ENCODE peak calls at places on chromosomes 4 and X, in four cellular contexts. V, N, R and U are unnamed samples.
A peak's percentile ranks its signal among the peaks of the same experiment; 100 is the strongest.

GRCh38 chr4:11259837-11260236 is 168.9 kb downstream of the HS3ST1 start:
- DNase-seq in V (no peak), R (no peak), N (no peak), U (no peak)

GRCh38 chrX:39484669-39485068 is 613.1 kb downstream of the BCOR start:
- DNase-seq in N (no peak), R (no peak), V (no peak), U (no peak)

GRCh38 chrX:42992199-42992943 is 214.4 kb upstream of the PPP1R2C start:
- DNase-seq in R (no peak), N (no peak), V (no peak), U (no peak)

GRCh38 chrX:34487364-34487763 is 169.7 kb downstream of the TMEM47 start:
- DNase-seq in R (no peak), N (no peak), V (no peak), U (no peak)

GRCh38 chrX:101190736-101191135 is 28.9 kb upstream of the DRP2 start:
- DNase-seq in V (no peak), R (no peak), N (no peak), U (no peak)

GRCh38 chr4:57426779-57427395 is 316.7 kb upstream of the IGFBP7 start:
- DNase-seq in R (peak; percentile 45), N (peak; percentile 44), V (peak; percentile 35), U (peak; percentile 64)

GRCh38 chr4:42906906-42907774 is 14.6 kb downstream of the GRXCR1 start:
- DNase-seq in R (peak; percentile 35), N (no peak), V (no peak), U (no peak)

GRCh38 chr4:152352645-152353116 is 183.2 kb downstream of the FBXW7 start:
- DNase-seq in R (peak; percentile 29), V (peak; percentile 8), N (peak; percentile 4), U (peak; percentile 46)

GRCh38 chrX:23118163-23118562 is 118.4 kb downstream of the DDX53 start:
- DNase-seq in N (no peak), R (no peak), V (no peak), U (no peak)

GRCh38 chrX:102899940-102900916 is 36.8 kb upstream of the RAB40AL start:
- DNase-seq in N (peak; percentile 10), V (peak; percentile 6), R (peak; percentile 63), U (peak; percentile 86)

GRCh38 chr4:123072060-123072459 is 149.7 kb upstream of the NUDT6 start:
- DNase-seq in N (no peak), V (no peak), R (no peak), U (no peak)

GRCh38 chr4:84814100-84814750 is 152.3 kb downstream of the WDFY3 start:
- DNase-seq in R (peak; percentile 50), V (peak; percentile 14), N (no peak), U (no peak)

GRCh38 chr4:144663852-144664488 is 18.0 kb downstream of the HHIP start:
- DNase-seq in R (no peak), N (no peak), V (no peak), U (no peak)

GRCh38 chr4:168177546-168178149 is 85.3 kb downstream of the ANXA10 start:
- DNase-seq in V (no peak), R (no peak), N (no peak), U (no peak)

GRCh38 chr4:3017504-3017903 is 54.1 kb downstream of the GRK4 start:
- DNase-seq in V (no peak), R (no peak), N (no peak), U (no peak)

GRCh38 chr4:138645289-138645688 is 370.3 kb upstream of the NOCT start:
- DNase-seq in V (no peak), N (no peak), R (no peak), U (no peak)

GRCh38 chr4:3640587-3640962 is 108.4 kb upstream of the LRPAP1 start:
- DNase-seq in R (peak; percentile 88), V (no peak), N (no peak), U (no peak)

GRCh38 chr4:86894465-86894864 is 2.2 kb upstream of the C4orf36 start:
- DNase-seq in N (no peak), R (no peak), V (no peak), U (no peak)

GRCh38 chrX:130048686-130049222 is 61.5 kb downstream of the ELF4 start:
- DNase-seq in R (no peak), N (no peak), V (no peak), U (no peak)

GRCh38 chr4:139814285-139815015 is 148.8 kb downstream of the MGST2 start:
- DNase-seq in R (no peak), V (no peak), N (no peak), U (no peak)

GRCh38 chrX:118631586-118631985 is 95.8 kb upstream of the IL13RA1 start:
- DNase-seq in V (no peak), N (no peak), R (no peak), U (no peak)

GRCh38 chr4:73897380-73898136 is 28.4 kb downstream of the CXCL1 start:
- DNase-seq in R (no peak), N (no peak), V (no peak), U (no peak)

GRCh38 chrX:134512566-134512965 is 52.6 kb downstream of the HPRT1 start:
- DNase-seq in N (no peak), R (peak; percentile 68), V (peak; percentile 59), U (no peak)

GRCh38 chr4:102606261-102606660 is 105.1 kb downstream of the NFKB1 start:
- DNase-seq in V (no peak), N (no peak), R (no peak), U (no peak)

GRCh38 chrX:153762636-153763173 is 1.3 kb upstream of the PLXNB3 start:
- DNase-seq in R (peak; percentile 77), V (no peak), N (no peak), U (no peak)

GRCh38 chrX:33204889-33205288 is 6.5 kb downstream of the DMD start:
- DNase-seq in N (no peak), R (no peak), V (no peak), U (no peak)

GRCh38 chrX:10722804-10723364 is 102.5 kb upstream of the MID1 start:
- DNase-seq in V (peak; percentile 51), N (peak; percentile 67), R (peak; percentile 80), U (peak; percentile 45)

GRCh38 chrX:10729000-10729399 is 108.6 kb upstream of the MID1 start:
- DNase-seq in N (no peak), V (no peak), R (no peak), U (no peak)

GRCh38 chrX:10726647-10727046 is 106.3 kb upstream of the MID1 start:
- DNase-seq in R (peak; percentile 91), V (no peak), N (no peak), U (no peak)

DNA sequence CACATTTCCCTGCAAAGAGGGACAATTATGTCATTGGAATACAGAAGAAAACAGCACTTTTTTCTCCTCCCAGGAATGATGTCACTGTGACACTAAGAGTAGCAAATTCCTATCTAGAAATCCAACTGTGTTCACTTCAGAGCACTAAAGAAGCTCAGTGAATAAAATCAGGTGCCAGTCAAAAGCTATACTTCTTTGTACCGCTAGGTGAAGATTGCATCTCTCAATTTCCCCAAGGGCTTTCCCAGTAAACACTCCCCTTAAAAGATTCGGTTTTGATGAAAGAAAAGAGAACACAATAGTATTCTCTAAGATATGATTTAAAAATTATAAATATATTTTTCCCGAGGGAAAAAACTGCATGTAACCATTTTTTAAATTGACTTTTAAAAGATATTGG is 104.7 kb upstream of the MID1 start:
- DNase-seq in V (peak; percentile 26), R (no peak), N (peak; percentile 25), U (no peak)
- TF ChIP-seq CTCF in V (peak; percentile 30), R (no peak), N (peak; percentile 29), U (no peak)

GRCh38 chr4:91754716-91755115 is 549.0 kb upstream of the GRID2 start:
- DNase-seq in N (no peak), V (no peak), R (no peak), U (no peak)
- TF ChIP-seq CTCF in N (no peak), V (no peak), R (no peak), U (no peak)

DNA sequence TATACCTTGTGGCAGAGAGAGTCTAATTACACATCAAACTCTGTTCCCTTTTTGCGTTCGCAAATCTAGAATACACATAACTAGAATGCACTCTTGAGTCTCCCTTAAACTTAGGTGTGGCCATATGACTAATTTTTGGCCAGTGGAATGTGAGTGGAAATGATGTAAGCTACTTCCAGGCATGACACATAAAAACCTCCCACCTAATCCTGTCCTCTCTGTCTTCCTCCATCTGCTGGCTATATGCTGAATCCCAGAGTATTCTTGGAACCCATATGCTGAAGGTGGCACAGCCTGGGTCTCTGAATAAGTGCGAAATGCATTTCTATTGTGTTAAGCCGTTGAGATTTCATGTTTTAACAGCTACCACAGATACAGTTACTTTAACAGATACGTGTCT is 269.9 kb upstream of the NRK start:
- DNase-seq in R (peak; percentile 80), N (no peak), V (no peak), U (no peak)
- TF ChIP-seq CTCF in R (peak; percentile 9), N (no peak), V (no peak), U (no peak)

GRCh38 chr4:6092131-6092530 is 73.9 kb upstream of the C4orf50 start:
- DNase-seq in R (no peak), V (no peak), N (no peak), U (no peak)
- TF ChIP-seq CTCF in R (no peak), V (no peak), N (no peak), U (no peak)

DNA sequence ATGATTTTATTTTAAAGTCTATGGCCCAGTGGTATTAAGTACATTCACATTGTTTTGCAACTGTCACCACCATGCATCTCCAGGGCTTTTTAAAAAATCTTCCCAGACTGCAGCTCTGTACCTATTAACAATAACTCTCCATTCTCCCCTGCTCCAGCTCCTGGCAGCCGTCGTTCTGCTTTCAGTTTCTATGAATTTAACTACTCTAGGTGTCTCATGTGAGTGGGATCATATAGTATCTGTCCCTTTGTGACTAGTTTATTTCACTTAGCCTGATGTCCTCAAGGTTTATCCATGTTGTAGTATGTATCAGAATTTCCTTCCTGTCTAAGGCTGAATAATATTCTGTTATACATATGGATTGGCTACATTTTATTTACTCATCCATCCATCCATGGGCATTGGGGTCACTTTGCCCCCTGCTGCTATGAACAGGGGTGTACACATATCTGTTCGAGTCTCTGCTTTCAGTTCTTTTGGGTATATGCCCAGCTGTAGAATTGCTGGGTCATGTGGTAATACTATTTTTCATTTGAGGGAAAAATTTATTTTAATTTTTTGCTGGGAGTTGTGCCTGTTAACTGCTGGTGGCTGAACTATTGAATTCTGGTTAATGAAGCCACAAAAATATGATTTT is 131.3 kb downstream of the ARHGAP10 start:
- DNase-seq in R (no peak), V (no peak), N (no peak), U (no peak)
- TF ChIP-seq CTCF in R (peak; percentile 30), V (no peak), N (peak; percentile 27), U (no peak)